ENCODE peak calls at places on chromosomes 2 and 18, in eight cellular contexts. F is mammary epithelial cell; V is CD8-positive, alpha-beta memory T cell; T is neural progenitor cell; Z is body of pancreas; A is GM12878; Y is fibroblast of lung; C is aorta. G is an unnamed sample.
A peak's percentile ranks its signal among the peaks of the same experiment; 100 is the strongest.

GRCh38 chr2:236123716-236124115 is 44.5 kb downstream of the GBX2 start:
- DNase-seq in F (no peak), V (no peak), T (no peak), Z (no peak), A (no peak), Y (no peak), C (no peak), G (no peak)

GRCh38 chr2:200962821-200963128 is 685 bp downstream of the ORC2 start:
- DNase-seq in F (no peak), V (no peak), T (no peak), Z (no peak), A (no peak), Y (no peak), C (no peak), G (no peak)

GRCh38 chr2:73986085-73986680 is 1.5 kb downstream of the TET3 start:
- DNase-seq in F (no peak), V (no peak), T (no peak), Z (no peak), A (no peak), Y (no peak), C (no peak), G (no peak)

GRCh38 chr2:67840460-67841068 is 222.2 kb downstream of the C1D start:
- DNase-seq in F (peak; percentile 56), V (no peak), T (peak; percentile 80), Z (peak; percentile 89), A (no peak), Y (peak; percentile 82), C (peak; percentile 71), G (no peak)

GRCh38 chr18:48955528-48956261 is 4.9 kb upstream of the SMAD7 start:
- DNase-seq in F (peak; percentile 49), V (no peak), T (peak; percentile 42), Z (peak; percentile 53), A (no peak), Y (peak; percentile 56), C (peak; percentile 91), G (peak; percentile 90)

GRCh38 chr2:215466097-215466909 is 30.4 kb upstream of the FN1 start:
- DNase-seq in F (no peak), V (no peak), T (no peak), Z (no peak), A (no peak), Y (peak; percentile 89), C (no peak), G (peak; percentile 69)

GRCh38 chr2:147538848-147539247 is 306.0 kb upstream of the ACVR2A start:
- DNase-seq in F (no peak), V (no peak), T (no peak), Z (no peak), A (no peak), Y (no peak), C (no peak), G (no peak)

GRCh38 chr2:88865801-88866353 is 174.4 kb downstream of the RPIA start:
- DNase-seq in F (no peak), V (no peak), T (no peak), Z (no peak), A (no peak), Y (no peak), C (no peak), G (no peak)

GRCh38 chr2:217799553-217800432 is 203.0 kb downstream of the TNS1 start:
- DNase-seq in F (no peak), V (no peak), T (no peak), Z (no peak), A (no peak), Y (no peak), C (peak; percentile 46), G (peak; percentile 59)

GRCh38 chr2:109415460-109416004 is 198.2 kb downstream of the SEPTIN10 start:
- DNase-seq in F (no peak), V (no peak), T (peak; percentile 21), Z (no peak), A (no peak), Y (no peak), C (no peak), G (no peak)

GRCh38 chr2:126909366-126909765 is 10.7 kb downstream of the TEX51 start:
- DNase-seq in F (no peak), V (no peak), T (no peak), Z (no peak), A (no peak), Y (no peak), C (no peak), G (peak; percentile 36)

GRCh38 chr2:12948963-12949353 is 232.2 kb downstream of the TRIB2 start:
- DNase-seq in F (no peak), V (no peak), T (no peak), Z (no peak), A (no peak), Y (no peak), C (no peak), G (no peak)

GRCh38 chr2:175871331-175871730 is 130.7 kb downstream of the LNPK start:
- DNase-seq in F (no peak), V (no peak), T (no peak), Z (no peak), A (no peak), Y (no peak), C (no peak), G (no peak)

GRCh38 chr18:55405655-55406373 is 182.2 kb downstream of the TCF4 start:
- DNase-seq in F (peak; percentile 84), V (no peak), T (peak; percentile 12), Z (peak; percentile 62), A (no peak), Y (peak; percentile 96), C (peak; percentile 91), G (peak; percentile 98)

GRCh38 chr2:205800804-205801203 is 118.5 kb downstream of the NRP2 start:
- DNase-seq in F (no peak), V (no peak), T (no peak), Z (peak; percentile 56), A (no peak), Y (peak; percentile 100), C (no peak), G (no peak)

GRCh38 chr18:37537868-37538525 is 27.6 kb downstream of the CELF4 start:
- DNase-seq in F (peak; percentile 37), V (no peak), T (peak; percentile 86), Z (peak; percentile 77), A (no peak), Y (peak; percentile 47), C (peak; percentile 74), G (peak; percentile 76)

GRCh38 chr2:142980246-142981068 is 103.0 kb downstream of the KYNU start:
- DNase-seq in F (peak; percentile 47), V (no peak), T (peak; percentile 20), Z (no peak), A (no peak), Y (peak; percentile 75), C (no peak), G (no peak)

GRCh38 chr2:218893349-218894167 is 12.9 kb downstream of the WNT10A start:
- DNase-seq in F (no peak), V (no peak), T (no peak), Z (no peak), A (no peak), Y (no peak), C (no peak), G (no peak)

GRCh38 chr2:173034143-173034542 is 41.5 kb upstream of the MAP3K20 start:
- DNase-seq in F (no peak), V (no peak), T (no peak), Z (no peak), A (no peak), Y (no peak), C (no peak), G (no peak)

GRCh38 chr18:995641-996040 is 91.0 kb downstream of the ADCYAP1 start:
- DNase-seq in F (peak; percentile 38), V (no peak), T (no peak), Z (no peak), A (no peak), Y (peak; percentile 45), C (peak; percentile 56), G (no peak)

DNA sequence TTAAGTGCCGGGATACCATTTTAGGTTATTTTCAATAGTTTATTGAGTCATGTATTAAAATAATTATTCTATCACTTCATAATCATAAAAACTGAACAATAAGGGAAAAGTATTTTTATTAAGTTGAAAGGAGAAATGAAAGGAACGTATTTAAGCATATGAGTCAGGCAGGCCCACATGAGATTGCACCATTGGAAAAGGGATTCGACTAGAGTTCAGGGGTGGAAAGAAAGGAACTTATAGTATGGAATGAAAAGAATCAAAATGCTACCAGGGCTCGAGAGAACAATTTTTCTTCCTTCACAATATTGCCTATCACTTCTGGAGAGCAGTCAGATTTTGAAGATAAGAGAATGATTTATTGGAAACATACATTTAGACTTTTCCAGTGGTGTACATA is 516.5 kb upstream of the NETO1 start:
- DNase-seq in F (no peak), V (no peak), T (no peak), Z (no peak), A (no peak), Y (no peak), C (no peak), G (no peak)
- H3K27ac ChIP-seq in F (no peak overlapping the region), V (no peak overlapping the region), T (no peak overlapping the region), Z (no peak overlapping the region), A (no peak overlapping the region), Y (no peak overlapping the region), C (no peak overlapping the region), G (no peak overlapping the region)

GRCh38 chr2:11033114-11033513 is 121.4 kb downstream of the KCNF1 start:
- DNase-seq in F (no peak), V (no peak), T (no peak), Z (no peak), A (no peak), Y (no peak), C (no peak), G (no peak)
- H3K9me3 ChIP-seq in F (no peaks in the 10 kb centered on the region), V (no peaks in the 10 kb centered on the region), T (peaks cover 1% of the 10 kb centered on the region), Z (no peaks in the 10 kb centered on the region), A (no peaks in the 10 kb centered on the region), Y (no peaks in the 10 kb centered on the region), C (peaks cover 3% of the 10 kb centered on the region), G (no peaks in the 10 kb centered on the region)

GRCh38 chr2:31287681-31288080 is 53.7 kb downstream of the EHD3 start:
- DNase-seq in F (no peak), V (no peak), T (no peak), Z (no peak), A (no peak), Y (no peak), C (no peak), G (no peak)
- H3K27ac ChIP-seq in F (no peak overlapping the region), V (no peak overlapping the region), T (no peak overlapping the region), Z (no peak overlapping the region), A (no peak overlapping the region), Y (no peak overlapping the region), C (no peak overlapping the region), G (no peak overlapping the region)

GRCh38 chr2:182509-183122 is 81.2 kb downstream of the SH3YL1 start:
- DNase-seq in F (no peak), V (no peak), T (peak; percentile 43), Z (no peak), A (no peak), Y (no peak), C (no peak), G (no peak)
- H3K9me3 ChIP-seq in F (no peaks in the 10 kb centered on the region), V (no peaks in the 10 kb centered on the region), T (peaks cover 23% of the 10 kb centered on the region), Z (no peaks in the 10 kb centered on the region), A (no peaks in the 10 kb centered on the region), Y (no peaks in the 10 kb centered on the region), C (peaks cover 3% of the 10 kb centered on the region), G (no peaks in the 10 kb centered on the region)